ENCODE peak calls at places on chromosomes 16 and 17, in seven cellular contexts. P, M, S, W, K, Z and R are unnamed samples.

GRCh38 chr16:14496047-14496770 is 133.9 kb downstream of the PARN start:
- DNase-seq in P (no peak), M (no peak), S (no peak), W (no peak), K (no peak), Z (no peak), R (no peak)

GRCh38 chr16:71357681-71358080 is 842 bp upstream of the CALB2 start:
- DNase-seq in P (no peak), M (no peak), S (no peak), W (no peak), K (no peak), Z (no peak), R (no peak)

GRCh38 chr16:8882725-8883377 is 700 bp downstream of the LITAFD start:
- DNase-seq in P (no peak), M (peak), S (no peak), W (no peak), K (no peak), Z (no peak), R (no peak)

GRCh38 chr17:21239680-21240374 is 13.4 kb downstream of the NATD1 start:
- DNase-seq in P (peak), M (no peak), S (peak), W (no peak), K (no peak), Z (no peak), R (peak)

GRCh38 chr16:1457489-1458245 is 13.3 kb upstream of the CCDC154 start:
- DNase-seq in P (no peak), M (no peak), S (no peak), W (no peak), K (no peak), Z (no peak), R (no peak)

GRCh38 chr17:1649844-1650409 is at the start of gene RILP:
- DNase-seq in P (peak), M (peak), S (peak), W (no peak), K (peak), Z (peak), R (peak)

GRCh38 chr17:20009052-20009301 is 182 bp upstream of the SPECC1 start:
- DNase-seq in P (no peak), M (no peak), S (no peak), W (no peak), K (no peak), Z (no peak), R (no peak)

GRCh38 chr16:85935957-85936760 is 37.2 kb downstream of the IRF8 start:
- DNase-seq in P (no peak), M (peak), S (no peak), W (no peak), K (no peak), Z (no peak), R (no peak)

GRCh38 chr17:63694974-63695773 is 4.8 kb downstream of the LIMD2 start:
- DNase-seq in P (no peak), M (no peak), S (no peak), W (no peak), K (no peak), Z (no peak), R (no peak)

GRCh38 chr17:72515291-72516065 is 394.7 kb downstream of the SOX9 start:
- DNase-seq in P (peak), M (no peak), S (no peak), W (no peak), K (no peak), Z (no peak), R (no peak)

DNA sequence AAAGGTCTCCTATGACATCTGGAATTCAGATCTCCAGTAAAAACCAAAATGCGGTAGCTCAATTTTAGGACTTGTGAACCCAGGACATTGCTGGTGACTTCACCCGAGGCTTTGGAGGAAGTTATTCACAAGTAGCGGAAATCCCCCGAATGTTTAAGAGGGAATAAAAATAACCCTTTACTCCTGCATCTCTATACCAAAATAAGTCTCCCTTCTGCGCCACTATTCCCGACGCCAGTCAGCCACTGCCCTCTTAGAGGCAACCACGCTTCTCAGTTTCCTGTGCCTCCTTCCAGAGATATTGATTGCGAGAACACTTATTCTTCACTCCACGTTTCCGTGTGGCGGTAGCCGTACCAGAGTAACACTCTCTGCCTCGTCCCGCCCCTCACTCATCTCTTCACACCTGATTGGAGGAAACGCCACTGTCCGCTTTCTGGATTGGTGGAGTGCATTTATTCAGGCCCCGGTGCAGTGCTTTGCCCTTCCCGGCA is 27.4 kb downstream of the EMP2 start:
- DNase-seq in P (no peak), M (peak), S (no peak), W (no peak), K (peak), Z (no peak), R (no peak)
- H3K4me3 ChIP-seq in P (no peak), M (peak), S (no peak), W (no peak), K (peak), Z (no peak), R (no peak)

GRCh38 chr17:82779541-82779940 is 27.7 kb downstream of the TBCD start:
- DNase-seq in P (no peak), M (peak), S (no peak), W (no peak), K (no peak), Z (no peak), R (no peak)

GRCh38 chr17:82780195-82780594 is 28.3 kb downstream of the TBCD start:
- DNase-seq in P (no peak), M (peak), S (no peak), W (no peak), K (no peak), Z (no peak), R (no peak)

GRCh38 chr17:82782657-82783207 is 30.9 kb downstream of the TBCD start:
- DNase-seq in P (no peak), M (peak), S (no peak), W (no peak), K (peak), Z (no peak), R (no peak)

GRCh38 chr17:82781894-82782274 is 30.0 kb downstream of the TBCD start:
- DNase-seq in P (peak), M (peak), S (peak), W (peak), K (peak), Z (peak), R (peak)

GRCh38 chr17:82780981-82781893 is 29.4 kb downstream of the TBCD start:
- DNase-seq in P (no peak), M (peak), S (no peak), W (no peak), K (no peak), Z (no peak), R (no peak)
- TF ChIP-seq CTCF in P (no peak), M (no peak), S (no peak), W (no peak), K (no peak), Z (no peak), R (no peak)

DNA sequence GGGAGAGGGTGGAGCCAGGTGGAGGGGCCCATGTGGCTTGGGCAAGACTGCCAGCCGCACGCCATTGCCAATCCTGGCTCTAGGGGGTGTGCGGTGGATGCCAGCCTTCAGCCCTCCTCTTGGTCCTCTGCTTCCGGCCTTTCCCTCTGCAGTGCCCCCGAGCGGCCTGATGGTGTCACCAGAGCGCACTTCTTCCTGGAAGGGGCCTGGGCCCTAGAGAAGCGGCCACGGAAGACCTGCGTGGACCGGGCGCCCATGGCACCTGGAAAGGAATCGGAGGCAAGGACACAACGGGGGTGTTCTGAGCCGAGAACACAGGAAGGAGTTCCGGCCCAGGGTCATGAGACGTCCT is 93.0 kb downstream of the IRX3 start:
- DNase-seq in P (peak), M (peak), S (peak), W (peak), K (peak), Z (peak), R (peak)
- H3K4me3 ChIP-seq in P (peak), M (peak), S (peak), W (no peak), K (peak), Z (no peak), R (peak)

DNA sequence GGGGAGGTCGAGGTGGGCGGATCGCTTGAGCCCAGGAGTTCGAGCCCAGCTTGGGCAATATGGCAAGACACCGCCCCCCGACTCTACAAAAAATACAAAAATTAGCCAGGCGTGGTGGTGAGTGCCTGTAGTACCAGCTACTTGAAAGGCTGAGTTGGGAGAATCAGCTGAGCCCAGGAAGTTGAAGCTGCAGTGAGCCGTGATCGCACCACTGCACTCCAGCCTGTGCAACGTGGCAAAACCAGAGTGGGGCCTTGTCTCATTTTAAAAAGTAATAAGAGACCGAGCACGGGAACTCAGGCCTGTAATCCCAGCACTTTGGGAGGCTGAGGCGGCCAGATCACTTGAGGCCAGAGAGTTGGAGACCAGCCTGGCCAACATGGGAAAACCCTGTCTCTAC is 24.4 kb upstream of the ABCC1 start:
- DNase-seq in P (no peak), M (no peak), S (no peak), W (no peak), K (no peak), Z (no peak), R (no peak)
- TF ChIP-seq CTCF in P (no peak), M (no peak), S (no peak), W (no peak), K (no peak), Z (no peak), R (no peak)

GRCh38 chr17:49972486-49973270 is 3.7 kb downstream of the DLX4 start:
- DNase-seq in P (no peak), M (no peak), S (no peak), W (no peak), K (no peak), Z (no peak), R (no peak)

GRCh38 chr17:49969794-49970389 is 902 bp downstream of the DLX4 start:
- DNase-seq in P (no peak), M (no peak), S (no peak), W (no peak), K (no peak), Z (no peak), R (no peak)

GRCh38 chr17:49971848-49972485 is 3.0 kb downstream of the DLX4 start:
- DNase-seq in P (no peak), M (no peak), S (no peak), W (no peak), K (no peak), Z (no peak), R (no peak)

GRCh38 chr17:49970498-49970897 is 1.5 kb downstream of the DLX4 start:
- DNase-seq in P (no peak), M (no peak), S (no peak), W (no peak), K (no peak), Z (no peak), R (no peak)

DNA sequence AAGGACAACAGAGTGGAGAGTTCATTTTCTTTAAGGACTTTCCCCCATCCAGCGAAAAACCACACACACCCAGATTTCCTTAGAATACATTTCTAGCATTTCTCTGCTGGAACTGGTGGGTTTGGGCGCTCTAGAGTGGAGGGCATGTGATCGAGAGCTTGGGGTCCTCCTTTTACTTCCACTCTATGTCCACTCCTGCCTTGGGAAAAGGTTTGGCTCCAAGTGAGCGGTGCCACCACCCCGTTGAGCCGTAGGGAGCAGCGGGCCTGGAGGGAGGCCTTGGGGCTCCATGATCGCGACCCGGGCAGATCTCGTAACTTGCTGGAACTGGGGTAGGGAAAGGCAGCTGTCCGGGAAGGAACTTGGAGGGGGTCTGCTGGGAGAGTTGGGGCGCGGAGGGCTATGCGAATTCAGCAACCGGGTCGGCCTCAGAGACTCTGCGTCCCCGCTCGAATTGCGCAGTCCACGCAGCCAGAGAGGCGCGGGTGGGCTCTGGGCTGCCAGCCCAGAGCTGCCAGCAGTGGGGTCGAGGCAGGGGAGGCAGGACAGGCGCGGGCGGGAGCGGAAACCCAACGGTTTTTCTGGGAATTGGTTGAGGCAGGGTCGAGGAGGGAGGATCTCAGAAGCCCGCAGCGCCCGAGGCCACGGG is 2.3 kb downstream of the DLX4 start:
- DNase-seq in P (no peak), M (no peak), S (no peak), W (no peak), K (no peak), Z (no peak), R (no peak)
- H3K4me3 ChIP-seq in P (no peak), M (peak), S (no peak), W (no peak), K (no peak), Z (no peak), R (peak)

DNA sequence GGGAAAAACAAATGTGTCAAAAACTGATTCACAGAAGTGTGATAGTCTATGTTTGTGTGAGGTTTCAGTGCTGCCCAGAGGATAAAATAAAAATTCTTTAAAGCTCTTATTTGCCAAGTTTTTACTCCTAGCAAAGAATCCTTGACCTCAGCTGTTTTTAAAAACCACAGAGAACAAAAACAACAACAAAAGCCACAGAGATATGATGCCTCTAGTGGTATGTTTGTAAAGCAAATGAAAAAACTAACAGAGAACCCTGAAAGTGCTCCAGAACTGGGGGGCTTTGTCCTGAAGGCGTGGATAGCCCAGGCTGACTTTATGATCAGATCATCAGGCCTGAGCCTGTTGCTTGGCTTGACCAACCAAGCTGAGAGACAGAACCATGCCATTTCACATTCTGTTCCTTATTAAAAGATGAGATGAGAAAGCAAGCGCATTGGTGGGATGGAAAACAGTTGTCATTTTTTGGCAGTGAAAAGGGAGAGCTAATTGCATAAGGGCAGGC is 411.1 kb downstream of the CPPED1 start:
- DNase-seq in P (peak), M (no peak), S (no peak), W (no peak), K (no peak), Z (no peak), R (no peak)
- TF ChIP-seq CTCF in P (peak), M (no peak), S (no peak), W (peak), K (no peak), Z (no peak), R (no peak)